ENCODE peak calls at places on chromosomes 4 and X, in eight cellular contexts. One of them, this sample, is unnamed.

GRCh38 chr4:147924604-147925412 is 192.9 kb downstream of the ARHGAP10 start:
- ATAC-seq in natural killer cell: no peak
- ATAC-seq in activated naive CD4-positive, alpha-beta T cell treated with anti-CD3 and anti-CD28 coated beads, Interleukin-2, amount 50 U/mL, for 72 hours: no peak
- ATAC-seq in heart right ventricle: no peak
- ATAC-seq in activated CD8-positive, alpha-beta T cell treated with anti-CD3 and anti-CD28 coated beads, Interleukin-2, amount 10 ng/mL, durations not matched to agents 7 days and 5 days: no peak
- ATAC-seq in upper lobe of left lung: no peak
- ATAC-seq in psoas muscle: no peak
- ATAC-seq in left lung: peak
- ATAC-seq in this sample: no peak

GRCh38 chr4:105569014-105569850 is 16.8 kb downstream of the ARHGEF38 start:
- ATAC-seq in natural killer cell: no peak
- ATAC-seq in activated naive CD4-positive, alpha-beta T cell treated with anti-CD3 and anti-CD28 coated beads, Interleukin-2, amount 50 U/mL, for 72 hours: no peak
- ATAC-seq in heart right ventricle: no peak
- ATAC-seq in activated CD8-positive, alpha-beta T cell treated with anti-CD3 and anti-CD28 coated beads, Interleukin-2, amount 10 ng/mL, durations not matched to agents 7 days and 5 days: no peak
- ATAC-seq in upper lobe of left lung: no peak
- ATAC-seq in psoas muscle: no peak
- ATAC-seq in left lung: no peak
- ATAC-seq in this sample: no peak

GRCh38 chr4:114599231-114600065 is 841 bp downstream of the UGT8 start:
- ATAC-seq in natural killer cell: no peak
- ATAC-seq in activated naive CD4-positive, alpha-beta T cell treated with anti-CD3 and anti-CD28 coated beads, Interleukin-2, amount 50 U/mL, for 72 hours: no peak
- ATAC-seq in heart right ventricle: peak
- ATAC-seq in activated CD8-positive, alpha-beta T cell treated with anti-CD3 and anti-CD28 coated beads, Interleukin-2, amount 10 ng/mL, durations not matched to agents 7 days and 5 days: no peak
- ATAC-seq in upper lobe of left lung: peak
- ATAC-seq in psoas muscle: no peak
- ATAC-seq in left lung: peak
- ATAC-seq in this sample: peak

GRCh38 chr4:80678413-80678812 is 342.9 kb downstream of the CFAP299 start:
- ATAC-seq in natural killer cell: no peak
- ATAC-seq in activated naive CD4-positive, alpha-beta T cell treated with anti-CD3 and anti-CD28 coated beads, Interleukin-2, amount 50 U/mL, for 72 hours: no peak
- ATAC-seq in heart right ventricle: no peak
- ATAC-seq in activated CD8-positive, alpha-beta T cell treated with anti-CD3 and anti-CD28 coated beads, Interleukin-2, amount 10 ng/mL, durations not matched to agents 7 days and 5 days: no peak
- ATAC-seq in upper lobe of left lung: no peak
- ATAC-seq in psoas muscle: no peak
- ATAC-seq in left lung: no peak
- ATAC-seq in this sample: no peak

GRCh38 chrX:72366746-72367145 is 61.0 kb upstream of the CITED1 start:
- ATAC-seq in natural killer cell: no peak
- ATAC-seq in activated naive CD4-positive, alpha-beta T cell treated with anti-CD3 and anti-CD28 coated beads, Interleukin-2, amount 50 U/mL, for 72 hours: no peak
- ATAC-seq in heart right ventricle: no peak
- ATAC-seq in activated CD8-positive, alpha-beta T cell treated with anti-CD3 and anti-CD28 coated beads, Interleukin-2, amount 10 ng/mL, durations not matched to agents 7 days and 5 days: no peak
- ATAC-seq in upper lobe of left lung: no peak
- ATAC-seq in psoas muscle: no peak
- ATAC-seq in left lung: no peak
- ATAC-seq in this sample: no peak

GRCh38 chr4:76879731-76880364 is 18.1 kb downstream of the SOWAHB start:
- ATAC-seq in natural killer cell: no peak
- ATAC-seq in activated naive CD4-positive, alpha-beta T cell treated with anti-CD3 and anti-CD28 coated beads, Interleukin-2, amount 50 U/mL, for 72 hours: no peak
- ATAC-seq in heart right ventricle: no peak
- ATAC-seq in activated CD8-positive, alpha-beta T cell treated with anti-CD3 and anti-CD28 coated beads, Interleukin-2, amount 10 ng/mL, durations not matched to agents 7 days and 5 days: no peak
- ATAC-seq in upper lobe of left lung: no peak
- ATAC-seq in psoas muscle: no peak
- ATAC-seq in left lung: peak
- ATAC-seq in this sample: no peak

GRCh38 chr4:7435411-7436095 is 823 bp upstream of the PSAPL1 start:
- ATAC-seq in natural killer cell: peak
- ATAC-seq in activated naive CD4-positive, alpha-beta T cell treated with anti-CD3 and anti-CD28 coated beads, Interleukin-2, amount 50 U/mL, for 72 hours: no peak
- ATAC-seq in heart right ventricle: no peak
- ATAC-seq in activated CD8-positive, alpha-beta T cell treated with anti-CD3 and anti-CD28 coated beads, Interleukin-2, amount 10 ng/mL, durations not matched to agents 7 days and 5 days: no peak
- ATAC-seq in upper lobe of left lung: peak
- ATAC-seq in psoas muscle: no peak
- ATAC-seq in left lung: peak
- ATAC-seq in this sample: no peak

GRCh38 chrX:70001269-70001668 is 48.5 kb downstream of the AWAT2 start:
- ATAC-seq in natural killer cell: no peak
- ATAC-seq in activated naive CD4-positive, alpha-beta T cell treated with anti-CD3 and anti-CD28 coated beads, Interleukin-2, amount 50 U/mL, for 72 hours: no peak
- ATAC-seq in heart right ventricle: peak
- ATAC-seq in activated CD8-positive, alpha-beta T cell treated with anti-CD3 and anti-CD28 coated beads, Interleukin-2, amount 10 ng/mL, durations not matched to agents 7 days and 5 days: no peak
- ATAC-seq in upper lobe of left lung: no peak
- ATAC-seq in psoas muscle: peak
- ATAC-seq in left lung: no peak
- ATAC-seq in this sample: no peak

GRCh38 chrX:134004038-134004437 is 18.6 kb upstream of the GPC3 start:
- ATAC-seq in natural killer cell: no peak
- ATAC-seq in activated naive CD4-positive, alpha-beta T cell treated with anti-CD3 and anti-CD28 coated beads, Interleukin-2, amount 50 U/mL, for 72 hours: no peak
- ATAC-seq in heart right ventricle: peak
- ATAC-seq in activated CD8-positive, alpha-beta T cell treated with anti-CD3 and anti-CD28 coated beads, Interleukin-2, amount 10 ng/mL, durations not matched to agents 7 days and 5 days: no peak
- ATAC-seq in upper lobe of left lung: peak
- ATAC-seq in psoas muscle: no peak
- ATAC-seq in left lung: peak
- ATAC-seq in this sample: peak

GRCh38 chr4:185576314-185576713 is 41.0 kb upstream of the PDLIM3 start:
- ATAC-seq in natural killer cell: no peak
- ATAC-seq in activated naive CD4-positive, alpha-beta T cell treated with anti-CD3 and anti-CD28 coated beads, Interleukin-2, amount 50 U/mL, for 72 hours: no peak
- ATAC-seq in heart right ventricle: no peak
- ATAC-seq in activated CD8-positive, alpha-beta T cell treated with anti-CD3 and anti-CD28 coated beads, Interleukin-2, amount 10 ng/mL, durations not matched to agents 7 days and 5 days: no peak
- ATAC-seq in upper lobe of left lung: no peak
- ATAC-seq in psoas muscle: no peak
- ATAC-seq in left lung: no peak
- ATAC-seq in this sample: no peak

GRCh38 chrX:80812176-80812575 is 2.5 kb upstream of the BRWD3 start:
- ATAC-seq in natural killer cell: no peak
- ATAC-seq in activated naive CD4-positive, alpha-beta T cell treated with anti-CD3 and anti-CD28 coated beads, Interleukin-2, amount 50 U/mL, for 72 hours: no peak
- ATAC-seq in heart right ventricle: no peak
- ATAC-seq in activated CD8-positive, alpha-beta T cell treated with anti-CD3 and anti-CD28 coated beads, Interleukin-2, amount 10 ng/mL, durations not matched to agents 7 days and 5 days: no peak
- ATAC-seq in upper lobe of left lung: no peak
- ATAC-seq in psoas muscle: no peak
- ATAC-seq in left lung: no peak
- ATAC-seq in this sample: no peak

GRCh38 chr4:11152684-11153083 is 276.0 kb downstream of the HS3ST1 start:
- ATAC-seq in natural killer cell: no peak
- ATAC-seq in activated naive CD4-positive, alpha-beta T cell treated with anti-CD3 and anti-CD28 coated beads, Interleukin-2, amount 50 U/mL, for 72 hours: no peak
- ATAC-seq in heart right ventricle: no peak
- ATAC-seq in activated CD8-positive, alpha-beta T cell treated with anti-CD3 and anti-CD28 coated beads, Interleukin-2, amount 10 ng/mL, durations not matched to agents 7 days and 5 days: no peak
- ATAC-seq in upper lobe of left lung: no peak
- ATAC-seq in psoas muscle: no peak
- ATAC-seq in left lung: no peak
- ATAC-seq in this sample: no peak

GRCh38 chrX:15911729-15912550 is 57.3 kb upstream of the AP1S2 start:
- ATAC-seq in natural killer cell: peak
- ATAC-seq in activated naive CD4-positive, alpha-beta T cell treated with anti-CD3 and anti-CD28 coated beads, Interleukin-2, amount 50 U/mL, for 72 hours: no peak
- ATAC-seq in heart right ventricle: peak
- ATAC-seq in activated CD8-positive, alpha-beta T cell treated with anti-CD3 and anti-CD28 coated beads, Interleukin-2, amount 10 ng/mL, durations not matched to agents 7 days and 5 days: no peak
- ATAC-seq in upper lobe of left lung: peak
- ATAC-seq in psoas muscle: no peak
- ATAC-seq in left lung: peak
- ATAC-seq in this sample: no peak

GRCh38 chrX:101407167-101407747 is 468 bp downstream of the GLA start:
- ATAC-seq in natural killer cell: no peak
- ATAC-seq in activated naive CD4-positive, alpha-beta T cell treated with anti-CD3 and anti-CD28 coated beads, Interleukin-2, amount 50 U/mL, for 72 hours: no peak
- ATAC-seq in heart right ventricle: peak
- ATAC-seq in activated CD8-positive, alpha-beta T cell treated with anti-CD3 and anti-CD28 coated beads, Interleukin-2, amount 10 ng/mL, durations not matched to agents 7 days and 5 days: peak
- ATAC-seq in upper lobe of left lung: no peak
- ATAC-seq in psoas muscle: no peak
- ATAC-seq in left lung: peak
- ATAC-seq in this sample: no peak

GRCh38 chrX:40083120-40083978 is 14.4 kb downstream of the BCOR start:
- ATAC-seq in natural killer cell: no peak
- ATAC-seq in activated naive CD4-positive, alpha-beta T cell treated with anti-CD3 and anti-CD28 coated beads, Interleukin-2, amount 50 U/mL, for 72 hours: peak
- ATAC-seq in heart right ventricle: peak
- ATAC-seq in activated CD8-positive, alpha-beta T cell treated with anti-CD3 and anti-CD28 coated beads, Interleukin-2, amount 10 ng/mL, durations not matched to agents 7 days and 5 days: peak
- ATAC-seq in upper lobe of left lung: peak
- ATAC-seq in psoas muscle: peak
- ATAC-seq in left lung: peak
- ATAC-seq in this sample: peak

This sample was measured in activated T-helper 17 cell treated with anti-CD3 and anti-CD28 coated beads, Interleukin-2, amount 50 U/mL, for 72 hours.